ENCODE peak calls at places on chromosomes 2 and 18, in six cellular contexts. One of them, this sample, is unnamed.

GRCh38 chr2:59182249-59182648 is 941.1 kb upstream of the FANCL start:
- DNase-seq in HCT116: no peak
- DNase-seq in HepG2: peak; percentile 22
- DNase-seq in K562: peak; percentile 38
- DNase-seq in H1: peak; percentile 57
- DNase-seq in SK-N-SH: peak; percentile 52
- DNase-seq in this sample: peak; percentile 6

GRCh38 chr2:46719499-46719898 is 196.1 kb downstream of the MCFD2 start:
- DNase-seq in HCT116: no peak
- DNase-seq in HepG2: no peak
- DNase-seq in K562: no peak
- DNase-seq in H1: no peak
- DNase-seq in SK-N-SH: no peak
- DNase-seq in this sample: no peak

GRCh38 chr18:71431689-71432088 is 1112.5 kb downstream of the CBLN2 start:
- DNase-seq in HCT116: no peak
- DNase-seq in HepG2: no peak
- DNase-seq in K562: no peak
- DNase-seq in H1: no peak
- DNase-seq in SK-N-SH: no peak
- DNase-seq in this sample: no peak

GRCh38 chr18:75344161-75344560 is 83.3 kb downstream of the SMIM21 start:
- DNase-seq in HCT116: no peak
- DNase-seq in HepG2: no peak
- DNase-seq in K562: no peak
- DNase-seq in H1: no peak
- DNase-seq in SK-N-SH: no peak
- DNase-seq in this sample: no peak

GRCh38 chr2:28335666-28336065 is 57.0 kb upstream of the FOSL2 start:
- DNase-seq in HCT116: no peak
- DNase-seq in HepG2: no peak
- DNase-seq in K562: no peak
- DNase-seq in H1: no peak
- DNase-seq in SK-N-SH: no peak
- DNase-seq in this sample: no peak

GRCh38 chr2:191049728-191050639 is 36.0 kb upstream of the STAT1 start:
- DNase-seq in HCT116: no peak
- DNase-seq in HepG2: peak; percentile 76
- DNase-seq in K562: no peak
- DNase-seq in H1: no peak
- DNase-seq in SK-N-SH: no peak
- DNase-seq in this sample: no peak

GRCh38 chr2:241072151-241072550 is 29.9 kb downstream of the MTERF4 start:
- DNase-seq in HCT116: no peak
- DNase-seq in HepG2: no peak
- DNase-seq in K562: no peak
- DNase-seq in H1: no peak
- DNase-seq in SK-N-SH: no peak
- DNase-seq in this sample: no peak

GRCh38 chr18:2223859-2224258 is 347.4 kb downstream of the METTL4 start:
- DNase-seq in HCT116: peak; percentile 15
- DNase-seq in HepG2: peak; percentile 11
- DNase-seq in K562: no peak
- DNase-seq in H1: peak; percentile 51
- DNase-seq in SK-N-SH: no peak
- DNase-seq in this sample: no peak

GRCh38 chr18:44453505-44453904 is 227.2 kb upstream of the SETBP1 start:
- DNase-seq in HCT116: no peak
- DNase-seq in HepG2: no peak
- DNase-seq in K562: no peak
- DNase-seq in H1: no peak
- DNase-seq in SK-N-SH: no peak
- DNase-seq in this sample: no peak

GRCh38 chr2:120134263-120134662 is 88.9 kb downstream of the TMEM185B start:
- DNase-seq in HCT116: peak; percentile 37
- DNase-seq in HepG2: peak; percentile 87
- DNase-seq in K562: no peak
- DNase-seq in H1: no peak
- DNase-seq in SK-N-SH: no peak
- DNase-seq in this sample: no peak

GRCh38 chr2:43331428-43331827 is 105.0 kb upstream of the ZFP36L2 start:
- DNase-seq in HCT116: no peak
- DNase-seq in HepG2: no peak
- DNase-seq in K562: peak; percentile 54
- DNase-seq in H1: no peak
- DNase-seq in SK-N-SH: peak; percentile 74
- DNase-seq in this sample: no peak

GRCh38 chr2:167069855-167070254 is 181.6 kb downstream of the XIRP2 start:
- DNase-seq in HCT116: no peak
- DNase-seq in HepG2: no peak
- DNase-seq in K562: no peak
- DNase-seq in H1: no peak
- DNase-seq in SK-N-SH: no peak
- DNase-seq in this sample: no peak

GRCh38 chr2:197191177-197191947 is 119.2 kb downstream of the ANKRD44 start:
- DNase-seq in HCT116: peak; percentile 31
- DNase-seq in HepG2: peak; percentile 40
- DNase-seq in K562: peak; percentile 27
- DNase-seq in H1: no peak
- DNase-seq in SK-N-SH: peak; percentile 48
- DNase-seq in this sample: peak; percentile 19

GRCh38 chr2:55721601-55722215 is 28.1 kb upstream of the PNPT1 start:
- DNase-seq in HCT116: no peak
- DNase-seq in HepG2: no peak
- DNase-seq in K562: no peak
- DNase-seq in H1: no peak
- DNase-seq in SK-N-SH: no peak
- DNase-seq in this sample: peak; percentile 25

GRCh38 chr2:163246111-163246510 is 407.5 kb upstream of the KCNH7 start:
- DNase-seq in HCT116: no peak
- DNase-seq in HepG2: no peak
- DNase-seq in K562: no peak
- DNase-seq in H1: no peak
- DNase-seq in SK-N-SH: no peak
- DNase-seq in this sample: no peak

GRCh38 chr2:224220581-224221255 is 181.2 kb downstream of the FAM124B start:
- DNase-seq in HCT116: no peak
- DNase-seq in HepG2: no peak
- DNase-seq in K562: no peak
- DNase-seq in H1: no peak
- DNase-seq in SK-N-SH: no peak
- DNase-seq in this sample: no peak

GRCh38 chr2:61789807-61790602 is 63.9 kb downstream of the FAM161A start:
- DNase-seq in HCT116: no peak
- DNase-seq in HepG2: no peak
- DNase-seq in K562: no peak
- DNase-seq in H1: no peak
- DNase-seq in SK-N-SH: no peak
- DNase-seq in this sample: no peak

GRCh38 chr2:100924520-100925451 is 77.3 kb upstream of the RPL31 start:
- DNase-seq in HCT116: no peak
- DNase-seq in HepG2: no peak
- DNase-seq in K562: no peak
- DNase-seq in H1: no peak
- DNase-seq in SK-N-SH: no peak
- DNase-seq in this sample: no peak

GRCh38 chr2:26245810-26246209 is 1.1 kb downstream of the HADHB start:
- DNase-seq in HCT116: no peak
- DNase-seq in HepG2: peak; percentile 34
- DNase-seq in K562: no peak
- DNase-seq in H1: no peak
- DNase-seq in SK-N-SH: no peak
- DNase-seq in this sample: no peak

GRCh38 chr2:176552456-176553135 is 283.4 kb downstream of the MTX2 start:
- DNase-seq in HCT116: no peak
- DNase-seq in HepG2: no peak
- DNase-seq in K562: no peak
- DNase-seq in H1: no peak
- DNase-seq in SK-N-SH: no peak
- DNase-seq in this sample: no peak

GRCh38 chr2:64325852-64326577 is 127.9 kb upstream of the LGALSL start:
- DNase-seq in HCT116: no peak
- DNase-seq in HepG2: no peak
- DNase-seq in K562: no peak
- DNase-seq in H1: peak; percentile 34
- DNase-seq in SK-N-SH: no peak
- DNase-seq in this sample: no peak

GRCh38 chr18:67581178-67581577 is 64.7 kb upstream of the DSEL start:
- DNase-seq in HCT116: no peak
- DNase-seq in HepG2: no peak
- DNase-seq in K562: no peak
- DNase-seq in H1: no peak
- DNase-seq in SK-N-SH: no peak
- DNase-seq in this sample: no peak

GRCh38 chr2:88452151-88452851 is at the start of gene FOXI3:
- DNase-seq in HCT116: no peak
- DNase-seq in HepG2: no peak
- DNase-seq in K562: no peak
- DNase-seq in H1: peak; percentile 76
- DNase-seq in SK-N-SH: peak; percentile 73
- DNase-seq in this sample: peak; percentile 19

GRCh38 chr18:24862225-24862893 is 401.9 kb downstream of the HRH4 start:
- DNase-seq in HCT116: no peak
- DNase-seq in HepG2: no peak
- DNase-seq in K562: no peak
- DNase-seq in H1: peak; percentile 55
- DNase-seq in SK-N-SH: no peak
- DNase-seq in this sample: no peak

GRCh38 chr2:146659976-146660375 is 1184.9 kb upstream of the ACVR2A start:
- DNase-seq in HCT116: no peak
- DNase-seq in HepG2: no peak
- DNase-seq in K562: no peak
- DNase-seq in H1: no peak
- DNase-seq in SK-N-SH: no peak
- DNase-seq in this sample: no peak

GRCh38 chr2:142756430-142756829 is 121.0 kb upstream of the KYNU start:
- DNase-seq in HCT116: no peak
- DNase-seq in HepG2: no peak
- DNase-seq in K562: no peak
- DNase-seq in H1: no peak
- DNase-seq in SK-N-SH: no peak
- DNase-seq in this sample: no peak

GRCh38 chr18:3623769-3624545 is 174.0 kb downstream of the TGIF1 start:
- DNase-seq in HCT116: peak; percentile 96
- DNase-seq in HepG2: peak; percentile 98
- DNase-seq in K562: peak; percentile 86
- DNase-seq in H1: peak; percentile 65
- DNase-seq in SK-N-SH: peak; percentile 70
- DNase-seq in this sample: peak; percentile 81

GRCh38 chr2:54763636-54764291 is 40.3 kb downstream of the EML6 start:
- DNase-seq in HCT116: no peak
- DNase-seq in HepG2: no peak
- DNase-seq in K562: no peak
- DNase-seq in H1: peak; percentile 60
- DNase-seq in SK-N-SH: no peak
- DNase-seq in this sample: peak; percentile 37

GRCh38 chr2:236960516-236960915 is 125.2 kb upstream of the COPS8 start:
- DNase-seq in HCT116: no peak
- DNase-seq in HepG2: no peak
- DNase-seq in K562: no peak
- DNase-seq in H1: no peak
- DNase-seq in SK-N-SH: no peak
- DNase-seq in this sample: no peak

GRCh38 chr2:161771148-161771547 is 146.9 kb downstream of the SLC4A10 start:
- DNase-seq in HCT116: no peak
- DNase-seq in HepG2: no peak
- DNase-seq in K562: no peak
- DNase-seq in H1: no peak
- DNase-seq in SK-N-SH: no peak
- DNase-seq in this sample: no peak

GRCh38 chr2:161780881-161781280 is 156.7 kb downstream of the SLC4A10 start:
- DNase-seq in HCT116: no peak
- DNase-seq in HepG2: no peak
- DNase-seq in K562: no peak
- DNase-seq in H1: no peak
- DNase-seq in SK-N-SH: no peak
- DNase-seq in this sample: no peak

DNA sequence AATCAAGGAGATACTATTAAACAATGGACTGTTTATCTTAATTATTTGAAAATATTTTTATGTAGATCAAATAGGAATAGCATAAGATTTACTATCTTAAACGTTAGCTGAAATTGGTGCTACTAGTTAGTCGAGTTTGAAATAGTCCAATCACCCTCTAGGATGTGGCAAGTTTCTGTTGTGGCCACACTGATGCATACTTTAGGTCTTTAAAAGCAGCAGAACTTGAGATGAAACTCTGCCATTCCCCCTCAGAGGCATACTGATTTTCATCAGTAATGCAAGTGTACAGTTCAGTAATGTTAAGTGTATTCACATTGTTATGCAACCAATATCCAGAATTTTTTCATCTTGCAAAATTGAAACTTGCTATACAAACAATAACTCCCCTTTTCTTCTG is 151.8 kb downstream of the SLC4A10 start:
- DNase-seq in HCT116: no peak
- DNase-seq in HepG2: no peak
- DNase-seq in K562: no peak
- DNase-seq in H1: no peak
- DNase-seq in SK-N-SH: no peak
- DNase-seq in this sample: no peak
- TF ChIP-seq JUND in HCT116: no peak
- TF ChIP-seq JUND in HepG2: no peak
- TF ChIP-seq JUND in K562: no peak
- TF ChIP-seq JUND in H1: no peak
- TF ChIP-seq JUND in SK-N-SH: no peak
- TF ChIP-seq JUND in this sample: no peak

DNA sequence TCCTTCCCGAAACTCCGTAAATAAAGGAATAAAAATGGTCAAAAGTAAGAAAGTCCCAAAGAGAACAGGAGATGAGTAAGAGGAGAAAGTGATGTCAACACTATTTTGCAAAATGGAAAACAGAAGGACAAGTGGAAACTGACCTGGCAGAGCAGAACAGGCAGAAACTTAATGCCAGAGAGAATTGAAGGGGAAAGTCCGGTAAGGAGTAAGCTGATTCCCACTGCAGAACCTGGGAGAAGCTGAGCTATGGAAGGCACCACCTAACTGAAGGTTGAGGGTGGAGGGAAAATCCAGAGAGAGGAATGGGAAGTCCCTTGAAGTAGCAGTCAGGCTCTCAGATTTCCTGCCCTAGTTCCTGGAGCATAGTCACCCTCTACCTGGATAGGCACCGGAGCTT is 59.7 kb downstream of the MOGAT1 start:
- DNase-seq in HCT116: no peak
- DNase-seq in HepG2: no peak
- DNase-seq in K562: no peak
- DNase-seq in H1: no peak
- DNase-seq in SK-N-SH: no peak
- DNase-seq in this sample: no peak
- TF ChIP-seq JUND in HCT116: no peak
- TF ChIP-seq JUND in HepG2: no peak
- TF ChIP-seq JUND in K562: no peak
- TF ChIP-seq JUND in H1: no peak
- TF ChIP-seq JUND in SK-N-SH: no peak
- TF ChIP-seq JUND in this sample: no peak

GRCh38 chr2:8481463-8482009 is 200.3 kb upstream of the ID2 start:
- DNase-seq in HCT116: no peak
- DNase-seq in HepG2: no peak
- DNase-seq in K562: no peak
- DNase-seq in H1: no peak
- DNase-seq in SK-N-SH: no peak
- DNase-seq in this sample: no peak
- TF ChIP-seq JUND in HCT116: no peak
- TF ChIP-seq JUND in HepG2: no peak
- TF ChIP-seq JUND in K562: no peak
- TF ChIP-seq JUND in H1: no peak
- TF ChIP-seq JUND in SK-N-SH: no peak
- TF ChIP-seq JUND in this sample: no peak

GRCh38 chr2:215868886-215869285 is 144.5 kb downstream of the MREG start:
- DNase-seq in HCT116: no peak
- DNase-seq in HepG2: no peak
- DNase-seq in K562: no peak
- DNase-seq in H1: no peak
- DNase-seq in SK-N-SH: no peak
- DNase-seq in this sample: no peak
- TF ChIP-seq JUND in HCT116: no peak
- TF ChIP-seq JUND in HepG2: no peak
- TF ChIP-seq JUND in K562: no peak
- TF ChIP-seq JUND in H1: no peak
- TF ChIP-seq JUND in SK-N-SH: no peak
- TF ChIP-seq JUND in this sample: no peak